ENCODE peak calls at places on chromosomes 1 and 21, in four cellular contexts. One of them, this sample, is unnamed.

GRCh38 chr1:53639251-53639721 is 99.7 kb downstream of the GLIS1 start:
- DNase-seq in activated CD8-positive, alpha-beta T cell treated with anti-CD3 and anti-CD28 coated beads for 36 hours: no peak
- DNase-seq in heart right ventricle: no peak
- DNase-seq in GM06990: no peak
- DNase-seq in this sample: no peak

GRCh38 chr1:93750946-93751345 is 69.3 kb upstream of the BCAR3 start:
- DNase-seq in activated CD8-positive, alpha-beta T cell treated with anti-CD3 and anti-CD28 coated beads for 36 hours: peak; percentile 10
- DNase-seq in heart right ventricle: no peak
- DNase-seq in GM06990: no peak
- DNase-seq in this sample: peak; percentile 39

GRCh38 chr1:64240209-64240608 is 36.8 kb downstream of the UBE2U start:
- DNase-seq in activated CD8-positive, alpha-beta T cell treated with anti-CD3 and anti-CD28 coated beads for 36 hours: no peak
- DNase-seq in heart right ventricle: no peak
- DNase-seq in GM06990: no peak
- DNase-seq in this sample: no peak

GRCh38 chr1:92901699-92902405 is 59.4 kb downstream of the DIPK1A start:
- DNase-seq in GM06990: no peak
- DNase-seq in activated CD8-positive, alpha-beta T cell treated with anti-CD3 and anti-CD28 coated beads for 36 hours: no peak
- DNase-seq in heart right ventricle: no peak
- DNase-seq in this sample: no peak

GRCh38 chr1:70169018-70169839 is 36.1 kb downstream of the LRRC40 start:
- DNase-seq in activated CD8-positive, alpha-beta T cell treated with anti-CD3 and anti-CD28 coated beads for 36 hours: no peak
- DNase-seq in heart right ventricle: no peak
- DNase-seq in GM06990: no peak
- DNase-seq in this sample: no peak

GRCh38 chr1:220300442-220301121 is 28.3 kb upstream of the RAB3GAP2 start:
- DNase-seq in activated CD8-positive, alpha-beta T cell treated with anti-CD3 and anti-CD28 coated beads for 36 hours: no peak
- DNase-seq in GM06990: no peak
- DNase-seq in heart right ventricle: peak; percentile 42
- DNase-seq in this sample: no peak

GRCh38 chr21:14889080-14889805 is 175.6 kb downstream of the NRIP1 start:
- DNase-seq in GM06990: no peak
- DNase-seq in heart right ventricle: no peak
- DNase-seq in activated CD8-positive, alpha-beta T cell treated with anti-CD3 and anti-CD28 coated beads for 36 hours: no peak
- DNase-seq in this sample: no peak

GRCh38 chr1:107326823-107327445 is 186.1 kb downstream of the NTNG1 start:
- DNase-seq in heart right ventricle: no peak
- DNase-seq in GM06990: no peak
- DNase-seq in activated CD8-positive, alpha-beta T cell treated with anti-CD3 and anti-CD28 coated beads for 36 hours: no peak
- DNase-seq in this sample: no peak

GRCh38 chr1:25554426-25554780 is 11.0 kb downstream of the LDLRAP1 start:
- DNase-seq in activated CD8-positive, alpha-beta T cell treated with anti-CD3 and anti-CD28 coated beads for 36 hours: no peak
- DNase-seq in GM06990: no peak
- DNase-seq in heart right ventricle: no peak
- DNase-seq in this sample: no peak

GRCh38 chr1:5927506-5928370 is 64.5 kb downstream of the NPHP4 start:
- DNase-seq in activated CD8-positive, alpha-beta T cell treated with anti-CD3 and anti-CD28 coated beads for 36 hours: no peak
- DNase-seq in heart right ventricle: no peak
- DNase-seq in GM06990: no peak
- DNase-seq in this sample: no peak

GRCh38 chr1:213281610-213282316 is 230.7 kb downstream of the RPS6KC1 start:
- DNase-seq in heart right ventricle: no peak
- DNase-seq in GM06990: no peak
- DNase-seq in activated CD8-positive, alpha-beta T cell treated with anti-CD3 and anti-CD28 coated beads for 36 hours: no peak
- DNase-seq in this sample: no peak

GRCh38 chr1:93734999-93735398 is 53.4 kb upstream of the BCAR3 start:
- DNase-seq in heart right ventricle: no peak
- DNase-seq in GM06990: no peak
- DNase-seq in activated CD8-positive, alpha-beta T cell treated with anti-CD3 and anti-CD28 coated beads for 36 hours: no peak
- DNase-seq in this sample: no peak

GRCh38 chr1:212858461-212859265 is 588 bp downstream of the FLVCR1 start:
- DNase-seq in GM06990: peak; percentile 63
- DNase-seq in heart right ventricle: peak; percentile 16
- DNase-seq in activated CD8-positive, alpha-beta T cell treated with anti-CD3 and anti-CD28 coated beads for 36 hours: peak; percentile 30
- DNase-seq in this sample: peak; percentile 51

GRCh38 chr21:32350211-32350980 is 42.4 kb downstream of the URB1 start:
- DNase-seq in activated CD8-positive, alpha-beta T cell treated with anti-CD3 and anti-CD28 coated beads for 36 hours: no peak
- DNase-seq in GM06990: no peak
- DNase-seq in heart right ventricle: no peak
- DNase-seq in this sample: no peak

GRCh38 chr1:209651148-209651547 is 1.1 kb downstream of the LAMB3 start:
- DNase-seq in heart right ventricle: peak; percentile 67
- DNase-seq in GM06990: no peak
- DNase-seq in activated CD8-positive, alpha-beta T cell treated with anti-CD3 and anti-CD28 coated beads for 36 hours: peak; percentile 79
- DNase-seq in this sample: peak; percentile 50

DNA sequence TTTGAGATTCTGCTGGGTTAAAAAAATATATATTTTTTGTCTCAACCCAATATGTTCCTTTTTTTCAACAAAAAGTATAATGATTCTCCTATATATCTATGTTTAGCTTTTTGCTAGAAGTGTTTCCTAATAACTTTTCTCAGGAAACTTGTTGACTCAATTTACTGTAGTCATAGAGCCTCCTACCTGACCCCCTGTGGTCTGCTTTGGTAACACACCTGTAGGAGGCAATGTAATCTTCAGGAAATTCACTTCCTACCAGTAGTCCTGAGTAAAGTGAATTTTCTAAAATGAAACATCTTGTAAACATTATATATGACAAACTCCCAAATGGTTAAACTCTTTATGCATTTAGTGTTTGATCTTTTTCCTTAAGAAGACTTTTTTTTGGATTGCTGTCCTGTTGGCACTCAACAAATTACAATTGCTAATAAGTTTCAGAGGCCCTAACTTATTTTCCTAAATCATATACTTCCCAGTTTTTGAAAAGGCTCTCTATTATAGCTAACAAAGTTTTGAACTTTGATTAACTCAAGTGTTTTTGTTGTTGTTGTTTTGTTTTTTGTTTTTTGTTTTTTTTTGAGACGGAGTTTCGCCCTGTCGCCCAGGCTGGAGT is 118.3 kb downstream of the OLFML2B start:
- DNase-seq in heart right ventricle: no peak
- DNase-seq in activated CD8-positive, alpha-beta T cell treated with anti-CD3 and anti-CD28 coated beads for 36 hours: peak; percentile 42
- DNase-seq in GM06990: no peak
- DNase-seq in this sample: peak; percentile 19
- TF ChIP-seq CTCF in heart right ventricle: peak; percentile 26
- TF ChIP-seq CTCF in activated CD8-positive, alpha-beta T cell treated with anti-CD3 and anti-CD28 coated beads for 36 hours: peak; percentile 83
- TF ChIP-seq CTCF in GM06990: peak; percentile 64
- TF ChIP-seq CTCF in this sample: peak; percentile 46

GRCh38 chr1:153730468-153730988 is 2.7 kb downstream of the INTS3 start:
- DNase-seq in GM06990: no peak
- DNase-seq in activated CD8-positive, alpha-beta T cell treated with anti-CD3 and anti-CD28 coated beads for 36 hours: no peak
- DNase-seq in heart right ventricle: no peak
- DNase-seq in this sample: no peak

GRCh38 chr1:153723687-153724086 is 4.2 kb upstream of the INTS3 start:
- DNase-seq in heart right ventricle: no peak
- DNase-seq in activated CD8-positive, alpha-beta T cell treated with anti-CD3 and anti-CD28 coated beads for 36 hours: no peak
- DNase-seq in GM06990: no peak
- DNase-seq in this sample: no peak

GRCh38 chr1:153728305-153729066 is 636 bp downstream of the INTS3 start:
- DNase-seq in GM06990: no peak
- DNase-seq in activated CD8-positive, alpha-beta T cell treated with anti-CD3 and anti-CD28 coated beads for 36 hours: peak; percentile 41
- DNase-seq in heart right ventricle: peak; percentile 44
- DNase-seq in this sample: no peak

DNA sequence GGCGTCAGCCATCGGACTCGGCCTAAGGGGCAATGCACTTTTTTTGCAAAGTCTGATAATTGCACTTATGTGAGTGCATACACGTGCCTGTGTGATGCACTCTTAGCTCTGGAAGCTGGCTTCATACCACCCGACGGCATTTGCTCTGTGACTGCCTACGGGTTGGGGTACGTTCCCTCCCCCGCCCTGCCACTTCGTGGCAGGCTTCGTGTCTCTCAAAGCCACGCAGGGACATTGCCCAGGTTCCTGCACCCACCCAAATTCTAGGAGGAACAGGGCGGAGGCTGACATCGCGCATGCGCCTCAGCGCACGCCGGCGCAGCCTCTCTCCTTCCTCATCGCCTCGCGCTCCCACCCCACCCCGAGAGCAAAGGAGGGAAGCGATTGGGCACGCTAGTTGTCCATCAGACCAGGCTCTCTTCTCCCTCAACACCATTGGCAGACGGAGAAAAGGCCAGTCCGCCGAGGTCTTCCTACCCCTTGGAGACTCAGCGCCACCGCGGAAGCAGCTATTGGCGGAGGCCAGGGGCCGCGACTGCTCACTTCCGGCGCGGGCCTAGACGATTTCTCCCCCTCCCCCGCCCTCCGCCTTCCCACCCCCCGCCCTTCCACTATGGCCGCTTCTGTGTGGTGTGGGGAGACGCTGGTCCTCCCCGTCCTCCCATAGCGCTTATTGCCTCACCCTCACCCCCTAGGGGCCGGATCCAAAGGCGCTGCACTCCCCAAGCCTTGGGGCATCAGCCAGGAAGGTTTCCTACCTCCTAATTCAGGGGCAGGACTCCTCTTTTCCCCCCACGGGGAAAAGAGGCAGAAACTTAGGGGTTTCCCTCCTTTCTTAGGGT is at the start of gene INTS3:
- DNase-seq in heart right ventricle: peak; percentile 99
- DNase-seq in activated CD8-positive, alpha-beta T cell treated with anti-CD3 and anti-CD28 coated beads for 36 hours: peak; percentile 100
- DNase-seq in GM06990: peak; percentile 99
- DNase-seq in this sample: peak; percentile 97
- TF ChIP-seq CTCF in heart right ventricle: peak; percentile 8
- TF ChIP-seq CTCF in activated CD8-positive, alpha-beta T cell treated with anti-CD3 and anti-CD28 coated beads for 36 hours: no peak
- TF ChIP-seq CTCF in GM06990: no peak
- TF ChIP-seq CTCF in this sample: no peak

GRCh38 chr1:228082975-228083870 is 715 bp downstream of the ARF1 start:
- DNase-seq in activated CD8-positive, alpha-beta T cell treated with anti-CD3 and anti-CD28 coated beads for 36 hours: peak; percentile 41
- DNase-seq in GM06990: peak; percentile 63
- DNase-seq in heart right ventricle: peak; percentile 74
- DNase-seq in this sample: no peak

GRCh38 chr1:228081578-228082259 is 789 bp upstream of the ARF1 start:
- DNase-seq in heart right ventricle: no peak
- DNase-seq in activated CD8-positive, alpha-beta T cell treated with anti-CD3 and anti-CD28 coated beads for 36 hours: no peak
- DNase-seq in GM06990: peak; percentile 43
- DNase-seq in this sample: peak; percentile 59

GRCh38 chr1:228079601-228080263 is 2.8 kb upstream of the ARF1 start:
- DNase-seq in heart right ventricle: no peak
- DNase-seq in activated CD8-positive, alpha-beta T cell treated with anti-CD3 and anti-CD28 coated beads for 36 hours: no peak
- DNase-seq in GM06990: no peak
- DNase-seq in this sample: no peak

GRCh38 chr1:228082260-228082974 is at the start of gene ARF1:
- DNase-seq in heart right ventricle: peak; percentile 94
- DNase-seq in GM06990: peak; percentile 97
- DNase-seq in activated CD8-positive, alpha-beta T cell treated with anti-CD3 and anti-CD28 coated beads for 36 hours: peak; percentile 91
- DNase-seq in this sample: peak; percentile 100

DNA sequence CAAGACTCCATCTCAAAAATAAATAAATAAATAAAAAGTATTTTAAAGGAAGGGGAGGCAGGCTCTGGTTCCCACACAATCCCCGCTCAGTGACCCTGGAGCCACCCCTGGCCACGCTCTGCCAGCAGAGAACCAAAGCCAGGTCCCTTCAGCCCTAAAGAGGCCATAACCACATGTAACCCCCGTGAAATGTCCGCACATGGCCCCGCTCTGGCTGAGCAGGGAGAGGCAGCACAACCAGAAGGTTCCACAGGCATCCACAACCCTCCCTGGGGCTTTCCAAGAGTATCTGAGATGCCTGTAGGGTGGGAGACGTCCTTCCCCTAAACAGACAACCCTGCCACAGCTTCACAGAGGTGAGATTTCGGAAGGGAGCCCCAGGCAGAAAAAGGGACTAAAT is 1.4 kb upstream of the ARF1 start:
- DNase-seq in activated CD8-positive, alpha-beta T cell treated with anti-CD3 and anti-CD28 coated beads for 36 hours: no peak
- DNase-seq in GM06990: no peak
- DNase-seq in heart right ventricle: no peak
- DNase-seq in this sample: no peak
- TF ChIP-seq CTCF in activated CD8-positive, alpha-beta T cell treated with anti-CD3 and anti-CD28 coated beads for 36 hours: no peak
- TF ChIP-seq CTCF in GM06990: no peak
- TF ChIP-seq CTCF in heart right ventricle: no peak
- TF ChIP-seq CTCF in this sample: no peak

GRCh38 chr1:8747879-8748825 is 69.3 kb downstream of the RERE start:
- DNase-seq in heart right ventricle: no peak
- DNase-seq in activated CD8-positive, alpha-beta T cell treated with anti-CD3 and anti-CD28 coated beads for 36 hours: no peak
- DNase-seq in GM06990: no peak
- DNase-seq in this sample: no peak

GRCh38 chr1:8742022-8742924 is 75.2 kb downstream of the RERE start:
- DNase-seq in activated CD8-positive, alpha-beta T cell treated with anti-CD3 and anti-CD28 coated beads for 36 hours: no peak
- DNase-seq in GM06990: no peak
- DNase-seq in heart right ventricle: no peak
- DNase-seq in this sample: no peak

GRCh38 chr1:8751984-8752383 is 65.5 kb downstream of the RERE start:
- DNase-seq in heart right ventricle: no peak
- DNase-seq in activated CD8-positive, alpha-beta T cell treated with anti-CD3 and anti-CD28 coated beads for 36 hours: no peak
- DNase-seq in GM06990: no peak
- DNase-seq in this sample: no peak

GRCh38 chr1:8745749-8746390 is 71.6 kb downstream of the RERE start:
- DNase-seq in activated CD8-positive, alpha-beta T cell treated with anti-CD3 and anti-CD28 coated beads for 36 hours: no peak
- DNase-seq in heart right ventricle: no peak
- DNase-seq in GM06990: no peak
- DNase-seq in this sample: no peak

GRCh38 chr1:8746554-8746953 is 70.9 kb downstream of the RERE start:
- DNase-seq in activated CD8-positive, alpha-beta T cell treated with anti-CD3 and anti-CD28 coated beads for 36 hours: no peak
- DNase-seq in heart right ventricle: no peak
- DNase-seq in GM06990: no peak
- DNase-seq in this sample: no peak
- TF ChIP-seq CTCF in activated CD8-positive, alpha-beta T cell treated with anti-CD3 and anti-CD28 coated beads for 36 hours: no peak
- TF ChIP-seq CTCF in heart right ventricle: no peak
- TF ChIP-seq CTCF in GM06990: no peak
- TF ChIP-seq CTCF in this sample: no peak

GRCh38 chr1:233315718-233316301 is 11.7 kb upstream of the MAP3K21 start:
- DNase-seq in activated CD8-positive, alpha-beta T cell treated with anti-CD3 and anti-CD28 coated beads for 36 hours: no peak
- DNase-seq in GM06990: no peak
- DNase-seq in heart right ventricle: no peak
- DNase-seq in this sample: no peak
- TF ChIP-seq CTCF in activated CD8-positive, alpha-beta T cell treated with anti-CD3 and anti-CD28 coated beads for 36 hours: no peak
- TF ChIP-seq CTCF in GM06990: no peak
- TF ChIP-seq CTCF in heart right ventricle: no peak
- TF ChIP-seq CTCF in this sample: no peak

DNA sequence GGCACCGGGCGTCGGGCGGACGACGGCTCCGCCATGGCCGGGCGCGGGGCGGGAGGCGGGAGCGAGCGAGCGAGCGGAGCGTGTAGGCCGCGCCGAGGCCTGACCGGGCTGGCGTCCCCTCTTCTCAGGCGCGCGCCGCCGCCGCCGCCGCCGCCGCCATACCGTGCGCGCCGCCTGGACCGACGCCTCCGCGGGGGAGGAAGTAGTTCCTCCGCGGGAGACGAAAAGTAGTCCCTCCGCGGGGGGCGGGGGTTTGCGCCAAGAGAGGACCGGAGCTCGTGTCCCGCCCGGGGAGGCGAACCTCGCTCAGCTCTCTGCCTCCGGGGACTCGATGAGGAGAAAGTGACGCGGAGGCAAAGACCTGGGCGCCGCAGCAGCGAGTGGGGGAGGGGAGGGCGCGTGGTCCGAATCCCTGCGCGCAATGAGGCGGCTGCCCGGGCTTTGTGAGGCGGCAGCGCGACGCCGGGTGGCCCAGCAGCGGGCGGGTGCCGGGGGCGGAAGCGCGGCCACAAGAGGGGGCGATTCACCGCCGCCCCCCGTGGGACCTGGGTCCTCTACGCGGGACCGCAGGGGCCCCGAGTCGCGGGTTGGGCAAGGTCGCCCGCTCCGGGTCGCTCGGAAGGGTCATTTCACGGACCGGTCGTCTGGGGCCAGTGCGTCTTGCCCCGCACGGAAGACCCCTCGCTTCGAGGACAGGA is at the start of gene BRWD1:
- DNase-seq in GM06990: peak; percentile 95
- DNase-seq in activated CD8-positive, alpha-beta T cell treated with anti-CD3 and anti-CD28 coated beads for 36 hours: peak; percentile 81
- DNase-seq in heart right ventricle: peak; percentile 84
- DNase-seq in this sample: peak; percentile 88
- TF ChIP-seq CTCF in GM06990: no peak
- TF ChIP-seq CTCF in activated CD8-positive, alpha-beta T cell treated with anti-CD3 and anti-CD28 coated beads for 36 hours: no peak
- TF ChIP-seq CTCF in heart right ventricle: peak; percentile 55
- TF ChIP-seq CTCF in this sample: peak; percentile 38

GRCh38 chr21:46634966-46635323 is 529 bp upstream of the PRMT2 start:
- DNase-seq in GM06990: no peak
- DNase-seq in activated CD8-positive, alpha-beta T cell treated with anti-CD3 and anti-CD28 coated beads for 36 hours: peak; percentile 64
- DNase-seq in heart right ventricle: no peak
- DNase-seq in this sample: peak; percentile 48
- TF ChIP-seq CTCF in GM06990: no peak
- TF ChIP-seq CTCF in activated CD8-positive, alpha-beta T cell treated with anti-CD3 and anti-CD28 coated beads for 36 hours: no peak
- TF ChIP-seq CTCF in heart right ventricle: peak; percentile 54
- TF ChIP-seq CTCF in this sample: peak; percentile 22